ENCODE peak calls at places on chromosomes 3 and 15, in four cellular contexts. One of them, this sample, is unnamed.

GRCh38 chr3:119637679-119638525 is 22.5 kb downstream of the POPDC2 start:
- DNase-seq in body of pancreas: no peak
- DNase-seq in ovary: no peak
- DNase-seq in K562: peak; percentile 50
- DNase-seq in this sample: peak; percentile 60

GRCh38 chr3:173552526-173552925 is 155.0 kb downstream of the NLGN1 start:
- DNase-seq in body of pancreas: no peak
- DNase-seq in K562: no peak
- DNase-seq in ovary: no peak
- DNase-seq in this sample: no peak

GRCh38 chr3:169389211-169389924 is 274.1 kb downstream of the MECOM start:
- DNase-seq in ovary: no peak
- DNase-seq in K562: no peak
- DNase-seq in body of pancreas: no peak
- DNase-seq in this sample: no peak

GRCh38 chr3:195224980-195225580 is 45.9 kb downstream of the XXYLT1 start:
- DNase-seq in K562: no peak
- DNase-seq in body of pancreas: no peak
- DNase-seq in ovary: peak; percentile 17
- DNase-seq in this sample: no peak

GRCh38 chr3:79414821-79415220 is 353.0 kb downstream of the ROBO1 start:
- DNase-seq in ovary: no peak
- DNase-seq in K562: no peak
- DNase-seq in body of pancreas: peak; percentile 20
- DNase-seq in this sample: no peak

GRCh38 chr3:12353796-12354505 is 65.1 kb downstream of the PPARG start:
- DNase-seq in ovary: no peak
- DNase-seq in K562: no peak
- DNase-seq in body of pancreas: no peak
- DNase-seq in this sample: no peak

GRCh38 chr15:29871401-29871800 is 49.1 kb upstream of the TJP1 start:
- DNase-seq in K562: no peak
- DNase-seq in ovary: peak; percentile 82
- DNase-seq in body of pancreas: peak; percentile 16
- DNase-seq in this sample: no peak

GRCh38 chr3:24229468-24230263 is 265.0 kb downstream of the THRB start:
- DNase-seq in body of pancreas: no peak
- DNase-seq in K562: no peak
- DNase-seq in ovary: no peak
- DNase-seq in this sample: no peak

GRCh38 chr15:52200831-52201365 is 9.7 kb upstream of the GNB5 start:
- DNase-seq in K562: no peak
- DNase-seq in body of pancreas: no peak
- DNase-seq in ovary: no peak
- DNase-seq in this sample: no peak

GRCh38 chr3:67551366-67552016 is 102.9 kb downstream of the SUCLG2 start:
- DNase-seq in body of pancreas: no peak
- DNase-seq in ovary: peak; percentile 37
- DNase-seq in K562: no peak
- DNase-seq in this sample: no peak

GRCh38 chr15:48414015-48414414 is 82.8 kb downstream of the DUT start:
- DNase-seq in K562: no peak
- DNase-seq in ovary: no peak
- DNase-seq in body of pancreas: no peak
- DNase-seq in this sample: no peak

GRCh38 chr15:45186771-45187577 is 792 bp downstream of the SHF start:
- DNase-seq in body of pancreas: no peak
- DNase-seq in K562: no peak
- DNase-seq in ovary: peak; percentile 65
- DNase-seq in this sample: no peak

GRCh38 chr3:171704002-171704401 is 106.3 kb downstream of the PLD1 start:
- DNase-seq in K562: peak; percentile 37
- DNase-seq in ovary: no peak
- DNase-seq in body of pancreas: no peak
- DNase-seq in this sample: peak; percentile 55

GRCh38 chr15:98904466-98905048 is 103.0 kb downstream of the PGPEP1L start:
- DNase-seq in ovary: no peak
- DNase-seq in body of pancreas: no peak
- DNase-seq in K562: peak; percentile 47
- DNase-seq in this sample: peak; percentile 80

GRCh38 chr3:49906004-49906860 is 2.6 kb upstream of the MST1R start:
- DNase-seq in ovary: peak; percentile 68
- DNase-seq in body of pancreas: peak; percentile 55
- DNase-seq in K562: peak; percentile 86
- DNase-seq in this sample: peak; percentile 75

GRCh38 chr3:120244834-120245225 is 40.2 kb downstream of the GPR156 start:
- DNase-seq in ovary: no peak
- DNase-seq in K562: no peak
- DNase-seq in body of pancreas: no peak
- DNase-seq in this sample: no peak

GRCh38 chr3:188153498-188153948 is 434 bp upstream of the LPP start:
- DNase-seq in K562: no peak
- DNase-seq in ovary: peak; percentile 89
- DNase-seq in body of pancreas: peak; percentile 89
- DNase-seq in this sample: peak; percentile 41
- TF ChIP-seq POLR2A in K562: no peak
- TF ChIP-seq POLR2A in ovary: no peak
- TF ChIP-seq POLR2A in body of pancreas: peak; percentile 45
- TF ChIP-seq POLR2A in this sample: no peak

DNA sequence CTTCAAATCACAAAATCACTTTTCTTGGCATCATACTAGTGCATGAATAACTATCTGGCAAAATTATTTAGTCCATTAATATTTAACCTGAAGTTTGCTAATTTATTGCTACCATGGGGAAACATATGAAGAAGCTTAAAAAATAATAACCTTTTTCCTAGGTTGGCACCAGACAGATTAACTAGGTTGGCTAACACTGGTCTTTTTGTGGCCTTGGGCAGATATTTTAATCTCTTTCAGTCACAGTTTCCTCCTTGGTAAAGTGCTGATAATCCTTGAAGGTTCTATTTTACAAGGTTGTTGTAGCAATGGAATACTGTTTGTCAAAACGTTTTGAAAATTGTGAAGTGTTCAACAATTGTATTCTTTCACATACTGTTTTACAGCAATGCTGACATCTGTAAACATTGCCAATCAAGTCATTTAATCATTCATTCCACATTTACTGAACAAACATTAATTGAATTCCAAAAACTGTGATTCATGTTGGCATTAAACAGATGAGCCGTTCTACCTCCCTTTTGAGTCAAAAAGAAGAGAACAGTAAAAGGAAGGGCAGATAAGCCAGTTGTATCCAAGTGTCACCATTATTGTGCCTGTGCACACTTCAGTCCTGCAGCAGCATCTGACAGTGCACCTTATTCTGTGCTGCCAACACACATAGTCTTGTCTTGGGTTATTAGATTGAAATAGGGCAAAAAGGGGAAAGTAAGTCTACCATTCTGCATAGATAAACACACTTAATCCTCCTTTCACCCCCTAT is 21.9 kb downstream of the EPHA6 start:
- DNase-seq in ovary: no peak
- DNase-seq in body of pancreas: no peak
- DNase-seq in K562: no peak
- DNase-seq in this sample: no peak
- TF ChIP-seq POLR2A in ovary: no peak
- TF ChIP-seq POLR2A in body of pancreas: no peak
- TF ChIP-seq POLR2A in K562: no peak
- TF ChIP-seq POLR2A in this sample: no peak

GRCh38 chr3:39251576-39251975 is 28.3 kb downstream of the CX3CR1 start:
- DNase-seq in K562: no peak
- DNase-seq in ovary: no peak
- DNase-seq in body of pancreas: no peak
- DNase-seq in this sample: no peak
- TF ChIP-seq POLR2A in K562: no peak
- TF ChIP-seq POLR2A in ovary: no peak
- TF ChIP-seq POLR2A in body of pancreas: no peak
- TF ChIP-seq POLR2A in this sample: no peak

GRCh38 chr3:197083486-197083885 is 53.9 kb upstream of the MELTF start:
- DNase-seq in K562: no peak
- DNase-seq in ovary: no peak
- DNase-seq in body of pancreas: no peak
- DNase-seq in this sample: peak; percentile 21
- TF ChIP-seq POLR2A in K562: no peak
- TF ChIP-seq POLR2A in ovary: no peak
- TF ChIP-seq POLR2A in body of pancreas: no peak
- TF ChIP-seq POLR2A in this sample: no peak

GRCh38 chr3:136196401-136197158 is 445 bp upstream of the MSL2 start:
- DNase-seq in body of pancreas: peak; percentile 99
- DNase-seq in K562: peak; percentile 97
- DNase-seq in ovary: peak; percentile 100
- DNase-seq in this sample: peak; percentile 100

GRCh38 chr3:136196064-136196400 is at the start of gene MSL2:
- DNase-seq in ovary: no peak
- DNase-seq in body of pancreas: no peak
- DNase-seq in K562: no peak
- DNase-seq in this sample: peak; percentile 97

GRCh38 chr3:136197159-136197715 is 1.1 kb upstream of the MSL2 start:
- DNase-seq in body of pancreas: no peak
- DNase-seq in ovary: no peak
- DNase-seq in K562: no peak
- DNase-seq in this sample: peak; percentile 63

GRCh38 chr3:136194409-136195257 is 1.5 kb downstream of the MSL2 start:
- DNase-seq in K562: peak; percentile 39
- DNase-seq in ovary: peak; percentile 46
- DNase-seq in body of pancreas: peak; percentile 14
- DNase-seq in this sample: peak; percentile 71

GRCh38 chr3:136195258-136196063 is 674 bp downstream of the MSL2 start:
- DNase-seq in ovary: peak; percentile 89
- DNase-seq in body of pancreas: peak; percentile 74
- DNase-seq in K562: peak; percentile 73
- DNase-seq in this sample: peak; percentile 91
- TF ChIP-seq POLR2A in ovary: peak; percentile 20
- TF ChIP-seq POLR2A in body of pancreas: peak; percentile 15
- TF ChIP-seq POLR2A in K562: no peak
- TF ChIP-seq POLR2A in this sample: no peak

DNA sequence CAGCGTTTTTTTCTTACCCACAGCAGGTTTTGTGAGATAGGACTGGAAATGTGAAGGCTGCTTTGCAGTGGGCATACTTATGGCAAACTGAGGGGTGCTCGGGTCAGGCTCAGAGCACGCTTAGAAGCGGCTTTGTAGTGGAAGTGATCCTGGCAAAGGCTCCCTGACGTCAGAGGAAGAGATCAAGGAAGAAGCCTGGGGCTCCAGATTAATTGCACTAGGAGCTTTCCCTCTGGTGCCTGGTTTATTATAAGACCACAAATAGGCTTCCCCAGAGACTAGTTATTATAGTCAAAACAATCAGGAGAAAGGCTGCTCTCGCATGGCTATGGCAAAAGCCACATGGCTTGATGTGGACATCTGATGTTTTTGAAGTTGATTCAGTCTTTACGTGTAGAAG is 515.1 kb downstream of the GABRG3 start:
- DNase-seq in K562: no peak
- DNase-seq in ovary: no peak
- DNase-seq in body of pancreas: no peak
- DNase-seq in this sample: no peak
- TF ChIP-seq POLR2A in K562: no peak
- TF ChIP-seq POLR2A in ovary: no peak
- TF ChIP-seq POLR2A in body of pancreas: no peak
- TF ChIP-seq POLR2A in this sample: no peak

This sample was measured in erythroblast.